ENCODE peak calls at places on chromosomes 7 and 10, in five cellular contexts. Y, E, Z, O and D are unnamed samples.
A peak's percentile ranks its signal among the peaks of the same experiment; 100 is the strongest.

GRCh38 chr7:2237109-2237602 is 4.4 kb upstream of the MAD1L1 start:
- DNase-seq in Y (no peak), E (no peak), Z (peak; percentile 59), O (no peak), D (no peak)

GRCh38 chr7:80460857-80461256 is 51.0 kb downstream of the GNAT3 start:
- DNase-seq in Y (no peak), E (no peak), Z (no peak), O (no peak), D (no peak)

GRCh38 chr7:99265848-99266247 is 6.8 kb upstream of the MYH16 start:
- DNase-seq in Y (no peak), E (no peak), Z (no peak), O (no peak), D (no peak)

GRCh38 chr7:21526007-21526406 is 16.8 kb upstream of the DNAH11 start:
- DNase-seq in Y (no peak), E (peak; percentile 4), Z (no peak), O (peak; percentile 21), D (no peak)

GRCh38 chr7:113367187-113367586 is 248.8 kb upstream of the SMIM30 start:
- DNase-seq in Y (no peak), E (no peak), Z (no peak), O (no peak), D (no peak)

GRCh38 chr7:97024209-97025129 is at the start of gene DLX5:
- DNase-seq in Y (no peak), E (no peak), Z (peak; percentile 69), O (peak; percentile 84), D (peak; percentile 89)

GRCh38 chr10:8206882-8207281 is 152.4 kb downstream of the GATA3 start:
- DNase-seq in Y (no peak), E (no peak), Z (no peak), O (no peak), D (no peak)

GRCh38 chr7:11192506-11192905 is 218.8 kb downstream of the PHF14 start:
- DNase-seq in Y (no peak), E (no peak), Z (no peak), O (no peak), D (no peak)

GRCh38 chr10:30435068-30435422 is 1.1 kb downstream of the MAP3K8 start:
- DNase-seq in Y (peak; percentile 61), E (no peak), Z (no peak), O (no peak), D (no peak)

GRCh38 chr7:5554287-5554785 is 130.7 kb upstream of the TNRC18 start:
- DNase-seq in Y (no peak), E (no peak), Z (no peak), O (no peak), D (no peak)

GRCh38 chr7:123888192-123888591 is 36.8 kb upstream of the SPAM1 start:
- DNase-seq in Y (no peak), E (no peak), Z (no peak), O (no peak), D (no peak)

GRCh38 chr10:86857097-86857825 is 100.2 kb downstream of the MMRN2 start:
- DNase-seq in Y (no peak), E (no peak), Z (no peak), O (no peak), D (no peak)

GRCh38 chr7:33719059-33719581 is 186.2 kb upstream of the BMPER start:
- DNase-seq in Y (no peak), E (no peak), Z (no peak), O (no peak), D (no peak)

GRCh38 chr7:31540786-31541185 is 26.9 kb downstream of the ITPRID1 start:
- DNase-seq in Y (no peak), E (no peak), Z (no peak), O (no peak), D (no peak)

GRCh38 chr10:49183596-49184542 is 4.3 kb downstream of the TMEM273 start:
- DNase-seq in Y (no peak), E (no peak), Z (no peak), O (no peak), D (no peak)

GRCh38 chr10:70851597-70852475 is 36.1 kb downstream of the SGPL1 start:
- DNase-seq in Y (no peak), E (no peak), Z (no peak), O (no peak), D (no peak)

GRCh38 chr10:11610855-11611247 is 599 bp downstream of the USP6NL start:
- DNase-seq in Y (no peak), E (no peak), Z (peak; percentile 24), O (no peak), D (no peak)

GRCh38 chr10:43041422-43042342 is 35.2 kb upstream of the RET start:
- DNase-seq in Y (peak; percentile 43), E (no peak), Z (no peak), O (peak; percentile 28), D (peak; percentile 64)

GRCh38 chr10:32073676-32074075 is 17.5 kb upstream of the KIF5B start:
- DNase-seq in Y (no peak), E (no peak), Z (no peak), O (no peak), D (peak; percentile 50)

GRCh38 chr7:155533827-155534690 is 12.3 kb downstream of the CNPY1 start:
- DNase-seq in Y (no peak), E (no peak), Z (no peak), O (peak; percentile 92), D (no peak)

GRCh38 chr10:21969326-21970287 is 33.9 kb downstream of the DNAJC1 start:
- DNase-seq in Y (no peak), E (no peak), Z (no peak), O (no peak), D (no peak)

GRCh38 chr10:88289342-88289741 is 293.8 kb downstream of the RNLS start:
- DNase-seq in Y (no peak), E (no peak), Z (no peak), O (no peak), D (no peak)

GRCh38 chr7:45918556-45918955 is 2.5 kb downstream of the IGFBP3 start:
- DNase-seq in Y (no peak), E (no peak), Z (no peak), O (no peak), D (no peak)

GRCh38 chr10:30455816-30456215 is 21.8 kb downstream of the MAP3K8 start:
- DNase-seq in Y (no peak), E (no peak), Z (no peak), O (no peak), D (no peak)

GRCh38 chr10:125397608-125398007 is 237.2 kb upstream of the CTBP2 start:
- DNase-seq in Y (no peak), E (no peak), Z (no peak), O (no peak), D (no peak)

GRCh38 chr7:136405931-136406777 is 429.0 kb upstream of the MTPN start:
- DNase-seq in Y (no peak), E (peak; percentile 15), Z (peak; percentile 15), O (peak; percentile 65), D (no peak)

GRCh38 chr10:95181731-95182130 is 12.3 kb upstream of the ACSM6 start:
- DNase-seq in Y (no peak), E (no peak), Z (no peak), O (no peak), D (no peak)

DNA sequence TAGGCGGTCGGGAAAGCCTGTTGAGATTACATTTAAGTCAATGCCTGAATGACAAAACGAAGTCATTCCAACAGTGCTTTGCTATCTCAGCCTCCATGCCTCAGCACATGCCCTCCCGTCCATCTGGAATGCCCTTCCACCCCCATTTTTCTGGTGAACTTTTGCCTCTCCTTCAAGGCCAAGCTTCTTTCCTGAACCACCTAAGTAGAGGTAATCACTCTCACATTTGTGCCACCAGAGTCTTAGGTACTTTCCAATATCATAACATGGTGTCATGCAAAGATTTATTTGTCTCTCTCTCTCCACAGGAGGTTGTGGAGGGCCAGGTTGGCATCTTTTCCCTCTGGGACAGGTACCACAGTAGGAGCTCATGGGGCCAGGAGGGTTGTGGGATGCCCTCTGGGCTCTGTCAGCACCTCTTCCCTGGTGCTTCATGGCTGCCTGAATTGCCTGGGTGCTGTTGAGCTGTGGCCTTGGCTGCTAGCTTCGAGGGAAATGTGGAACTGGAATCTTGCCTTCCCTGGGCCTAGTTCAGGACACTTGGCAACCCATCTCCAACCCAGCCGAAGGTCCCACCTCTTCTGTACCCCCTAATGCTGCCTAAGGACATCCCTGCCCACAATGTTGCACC is 5.7 kb downstream of the NKX2-3 start:
- DNase-seq in Y (no peak), E (no peak), Z (no peak), O (peak; percentile 21), D (no peak)
- H3K27me3 ChIP-seq in Y (peaks cover 4% of the 10 kb centered on the region), E (peaks cover 5% of the 10 kb centered on the region), Z (peaks cover 68% of the 10 kb centered on the region), O (peaks cover 95% of the 10 kb centered on the region), D (peaks cover 92% of the 10 kb centered on the region)

GRCh38 chr10:77586719-77587423 is 50.7 kb downstream of the KCNMA1 start:
- DNase-seq in Y (no peak), E (no peak), Z (peak; percentile 34), O (no peak), D (no peak)
- TF ChIP-seq POLR2AphosphoS5 in Y (no peak), E (no peak), Z (peak; percentile 67), O (no peak), D (peak; percentile 84)

GRCh38 chr10:93567277-93568104 is 1.0 kb downstream of the FFAR4 start:
- DNase-seq in Y (no peak), E (no peak), Z (no peak), O (no peak), D (no peak)
- H3K27me3 ChIP-seq in Y (peaks cover 2% of the 10 kb centered on the region), E (no peaks in the 10 kb centered on the region), Z (peaks cover 14% of the 10 kb centered on the region), O (peaks cover 46% of the 10 kb centered on the region), D (peaks cover 9% of the 10 kb centered on the region)

GRCh38 chr10:103487396-103487708 is 6.2 kb upstream of the NEURL1 start:
- DNase-seq in Y (no peak), E (no peak), Z (no peak), O (no peak), D (no peak)
- TF ChIP-seq POLR2AphosphoS5 in Y (no peak), E (no peak), Z (peak; percentile 59), O (no peak), D (no peak)

DNA sequence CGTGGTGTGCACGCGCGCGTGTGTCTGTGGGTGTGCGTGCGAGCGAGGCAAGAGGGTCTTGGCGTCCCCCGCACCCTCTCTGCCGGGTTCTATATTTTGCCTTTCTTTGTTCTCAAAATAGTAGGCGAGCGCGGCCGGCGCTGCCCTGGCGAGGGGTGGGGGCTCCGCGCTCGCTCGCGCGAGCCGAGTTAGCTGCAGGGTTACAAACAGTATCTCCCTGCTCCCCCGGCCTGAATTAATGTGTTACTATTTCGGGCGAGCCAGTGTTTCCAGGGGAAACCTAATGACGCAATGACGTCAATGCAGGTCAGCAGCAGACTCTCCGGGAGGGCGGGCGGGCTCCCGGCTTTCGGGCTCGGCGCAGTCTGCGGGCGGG is 73.8 kb upstream of the LEP start:
- DNase-seq in Y (no peak), E (no peak), Z (no peak), O (peak; percentile 96), D (no peak)
- H3K27me3 ChIP-seq in Y (peaks cover 5% of the 10 kb centered on the region), E (peaks cover 19% of the 10 kb centered on the region), Z (peaks cover 30% of the 10 kb centered on the region), O (no peaks in the 10 kb centered on the region), D (no peaks in the 10 kb centered on the region)

GRCh38 chr7:116953372-116953726 is at the start of gene ST7:
- DNase-seq in Y (peak; percentile 65), E (peak; percentile 42), Z (peak; percentile 53), O (peak; percentile 87), D (no peak)
- TF ChIP-seq POLR2AphosphoS5 in Y (no peak), E (no peak), Z (no peak), O (peak; percentile 73), D (no peak)

DNA sequence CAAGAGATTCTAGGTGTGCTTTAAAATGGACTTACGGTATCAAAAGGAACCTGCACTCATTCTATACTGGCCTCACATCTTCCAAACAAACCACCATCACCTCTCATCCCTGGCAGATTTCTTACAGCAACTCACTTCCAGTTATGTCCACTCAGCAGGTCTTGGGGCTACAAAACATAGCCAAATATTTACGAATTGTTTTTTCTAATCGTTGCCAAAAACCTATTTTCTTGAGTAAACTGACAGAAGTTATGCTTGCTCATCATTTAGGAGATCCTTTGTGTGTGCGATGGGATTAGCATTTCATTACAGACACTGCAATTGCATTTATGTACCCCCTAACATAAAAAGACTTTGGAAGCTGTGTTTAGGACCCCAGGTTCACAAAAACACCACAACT is 2.7 kb downstream of the KCNMA1 start:
- DNase-seq in Y (no peak), E (no peak), Z (no peak), O (no peak), D (no peak)
- H3K27me3 ChIP-seq in Y (peaks cover 2% of the 10 kb centered on the region), E (peaks cover 3% of the 10 kb centered on the region), Z (peaks cover 18% of the 10 kb centered on the region), O (no peaks in the 10 kb centered on the region), D (no peaks in the 10 kb centered on the region)